ENCODE peak calls at places on chromosomes 11 and 22, in seven cellular contexts. One of them, this sample, is unnamed.

GRCh38 chr11:10351768-10352641 is 47.1 kb downstream of the ADM start:
- DNase-seq in prostate gland: no peak
- DNase-seq in breast epithelium: peak; percentile 20
- DNase-seq in HCT116: no peak
- DNase-seq in GM23338: peak; percentile 99
- DNase-seq in upper lobe of left lung: peak; percentile 40
- DNase-seq in HepG2: peak; percentile 89
- DNase-seq in this sample: peak; percentile 52

GRCh38 chr11:100827934-100828661 is 141.0 kb downstream of the ARHGAP42 start:
- DNase-seq in GM23338: peak; percentile 68
- DNase-seq in prostate gland: no peak
- DNase-seq in HCT116: peak; percentile 48
- DNase-seq in HepG2: peak; percentile 80
- DNase-seq in upper lobe of left lung: no peak
- DNase-seq in breast epithelium: no peak
- DNase-seq in this sample: no peak

GRCh38 chr11:79525257-79525656 is 84.4 kb upstream of the TENM4 start:
- DNase-seq in breast epithelium: no peak
- DNase-seq in GM23338: no peak
- DNase-seq in HepG2: no peak
- DNase-seq in upper lobe of left lung: no peak
- DNase-seq in HCT116: no peak
- DNase-seq in prostate gland: no peak
- DNase-seq in this sample: no peak

GRCh38 chr22:45072322-45072903 is 62.6 kb upstream of the PHF21B start:
- DNase-seq in GM23338: peak; percentile 94
- DNase-seq in prostate gland: peak; percentile 21
- DNase-seq in upper lobe of left lung: no peak
- DNase-seq in breast epithelium: no peak
- DNase-seq in HCT116: peak; percentile 77
- DNase-seq in HepG2: no peak
- DNase-seq in this sample: no peak

GRCh38 chr22:50260801-50261614 is 475 bp downstream of the MAPK12 start:
- DNase-seq in upper lobe of left lung: no peak
- DNase-seq in breast epithelium: no peak
- DNase-seq in prostate gland: no peak
- DNase-seq in HCT116: no peak
- DNase-seq in GM23338: peak; percentile 59
- DNase-seq in HepG2: no peak
- DNase-seq in this sample: no peak

GRCh38 chr22:25774575-25775026 is 32.6 kb downstream of the MYO18B start:
- DNase-seq in HCT116: no peak
- DNase-seq in breast epithelium: no peak
- DNase-seq in upper lobe of left lung: no peak
- DNase-seq in HepG2: no peak
- DNase-seq in prostate gland: no peak
- DNase-seq in GM23338: peak; percentile 82
- DNase-seq in this sample: no peak

GRCh38 chr11:17606206-17607082 is 59.4 kb downstream of the OTOG start:
- DNase-seq in upper lobe of left lung: no peak
- DNase-seq in breast epithelium: no peak
- DNase-seq in HCT116: no peak
- DNase-seq in GM23338: no peak
- DNase-seq in HepG2: no peak
- DNase-seq in prostate gland: no peak
- DNase-seq in this sample: no peak

GRCh38 chr11:1825039-1825740 is 9.6 kb upstream of the SYT8 start:
- DNase-seq in HepG2: peak; percentile 84
- DNase-seq in upper lobe of left lung: peak; percentile 68
- DNase-seq in HCT116: no peak
- DNase-seq in breast epithelium: no peak
- DNase-seq in prostate gland: no peak
- DNase-seq in GM23338: peak; percentile 92
- DNase-seq in this sample: peak; percentile 62

GRCh38 chr11:129457321-129457720 is 81.7 kb downstream of the BARX2 start:
- DNase-seq in GM23338: no peak
- DNase-seq in upper lobe of left lung: peak; percentile 33
- DNase-seq in HepG2: no peak
- DNase-seq in HCT116: no peak
- DNase-seq in prostate gland: peak; percentile 69
- DNase-seq in breast epithelium: no peak
- DNase-seq in this sample: peak; percentile 25

GRCh38 chr11:93655047-93655446 is 6.4 kb upstream of the CEP295 start:
- DNase-seq in HCT116: no peak
- DNase-seq in HepG2: no peak
- DNase-seq in prostate gland: no peak
- DNase-seq in breast epithelium: no peak
- DNase-seq in upper lobe of left lung: peak; percentile 29
- DNase-seq in GM23338: no peak
- DNase-seq in this sample: no peak

GRCh38 chr22:48748860-48749554 is 1078.7 kb downstream of the BRD1 start:
- DNase-seq in breast epithelium: no peak
- DNase-seq in HepG2: no peak
- DNase-seq in GM23338: no peak
- DNase-seq in HCT116: no peak
- DNase-seq in upper lobe of left lung: no peak
- DNase-seq in prostate gland: peak; percentile 2
- DNase-seq in this sample: no peak

GRCh38 chr11:71158936-71159335 is 93.4 kb downstream of the SHANK2 start:
- DNase-seq in upper lobe of left lung: no peak
- DNase-seq in breast epithelium: no peak
- DNase-seq in HepG2: no peak
- DNase-seq in prostate gland: no peak
- DNase-seq in GM23338: no peak
- DNase-seq in HCT116: no peak
- DNase-seq in this sample: no peak

GRCh38 chr11:119093951-119094815 is 7.5 kb downstream of the DPAGT1 start:
- DNase-seq in upper lobe of left lung: peak; percentile 48
- DNase-seq in HCT116: no peak
- DNase-seq in prostate gland: peak; percentile 14
- DNase-seq in breast epithelium: peak; percentile 33
- DNase-seq in HepG2: no peak
- DNase-seq in GM23338: peak; percentile 48
- DNase-seq in this sample: peak; percentile 48

GRCh38 chr11:38060930-38061329 is 1462.9 kb upstream of the RAG2 start:
- DNase-seq in HepG2: no peak
- DNase-seq in prostate gland: no peak
- DNase-seq in upper lobe of left lung: no peak
- DNase-seq in HCT116: no peak
- DNase-seq in breast epithelium: no peak
- DNase-seq in GM23338: no peak
- DNase-seq in this sample: no peak

GRCh38 chr11:68352591-68352990 is 40.2 kb downstream of the LRP5 start:
- DNase-seq in HepG2: no peak
- DNase-seq in prostate gland: no peak
- DNase-seq in GM23338: no peak
- DNase-seq in breast epithelium: no peak
- DNase-seq in HCT116: no peak
- DNase-seq in upper lobe of left lung: no peak
- DNase-seq in this sample: no peak
- H3K4me1 ChIP-seq in HepG2: peaks cover 2% of the 10 kb centered on the region
- H3K4me1 ChIP-seq in prostate gland: peaks cover 9% of the 10 kb centered on the region
- H3K4me1 ChIP-seq in GM23338: peaks cover 3% of the 10 kb centered on the region
- H3K4me1 ChIP-seq in breast epithelium: peaks cover 20% of the 10 kb centered on the region
- H3K4me1 ChIP-seq in HCT116: peaks cover 45% of the 10 kb centered on the region
- H3K4me1 ChIP-seq in upper lobe of left lung: peaks cover 21% of the 10 kb centered on the region
- H3K4me1 ChIP-seq in this sample: peaks cover 21% of the 10 kb centered on the region

GRCh38 chr11:74932169-74932568 is 16.7 kb downstream of the XRRA1 start:
- DNase-seq in GM23338: no peak
- DNase-seq in upper lobe of left lung: no peak
- DNase-seq in prostate gland: no peak
- DNase-seq in HepG2: no peak
- DNase-seq in breast epithelium: no peak
- DNase-seq in HCT116: no peak
- DNase-seq in this sample: no peak
- TF ChIP-seq POLR2AphosphoS5 in GM23338: no peak
- TF ChIP-seq POLR2AphosphoS5 in upper lobe of left lung: no peak
- TF ChIP-seq POLR2AphosphoS5 in prostate gland: no peak
- TF ChIP-seq POLR2AphosphoS5 in HepG2: no peak
- TF ChIP-seq POLR2AphosphoS5 in breast epithelium: no peak
- TF ChIP-seq POLR2AphosphoS5 in HCT116: no peak
- TF ChIP-seq POLR2AphosphoS5 in this sample: no peak

GRCh38 chr22:37240941-37241320 is 3.1 kb downstream of the RAC2 start:
- DNase-seq in HCT116: no peak
- DNase-seq in upper lobe of left lung: no peak
- DNase-seq in GM23338: no peak
- DNase-seq in prostate gland: no peak
- DNase-seq in breast epithelium: no peak
- DNase-seq in HepG2: no peak
- DNase-seq in this sample: no peak
- H3K4me1 ChIP-seq in HCT116: peaks cover 35% of the 10 kb centered on the region
- H3K4me1 ChIP-seq in upper lobe of left lung: peaks cover 12% of the 10 kb centered on the region
- H3K4me1 ChIP-seq in GM23338: peaks cover 7% of the 10 kb centered on the region
- H3K4me1 ChIP-seq in prostate gland: no peaks in the 10 kb centered on the region
- H3K4me1 ChIP-seq in breast epithelium: no peaks in the 10 kb centered on the region
- H3K4me1 ChIP-seq in HepG2: peaks cover 5% of the 10 kb centered on the region
- H3K4me1 ChIP-seq in this sample: peaks cover 3% of the 10 kb centered on the region

GRCh38 chr11:76783294-76783900 is at the start of gene TSKU:
- DNase-seq in HCT116: no peak
- DNase-seq in prostate gland: no peak
- DNase-seq in breast epithelium: no peak
- DNase-seq in GM23338: peak; percentile 82
- DNase-seq in upper lobe of left lung: no peak
- DNase-seq in HepG2: no peak
- DNase-seq in this sample: no peak

GRCh38 chr11:76781046-76781801 is 1.9 kb upstream of the TSKU start:
- DNase-seq in HepG2: peak; percentile 89
- DNase-seq in HCT116: no peak
- DNase-seq in GM23338: no peak
- DNase-seq in upper lobe of left lung: no peak
- DNase-seq in prostate gland: no peak
- DNase-seq in breast epithelium: no peak
- DNase-seq in this sample: peak; percentile 75

GRCh38 chr11:76781861-76782500 is 1.2 kb upstream of the TSKU start:
- DNase-seq in HepG2: peak; percentile 25
- DNase-seq in upper lobe of left lung: no peak
- DNase-seq in HCT116: no peak
- DNase-seq in GM23338: no peak
- DNase-seq in prostate gland: peak; percentile 64
- DNase-seq in breast epithelium: peak; percentile 69
- DNase-seq in this sample: peak; percentile 53

GRCh38 chr11:76783901-76784813 is 1.0 kb downstream of the TSKU start:
- DNase-seq in HepG2: peak; percentile 79
- DNase-seq in HCT116: peak; percentile 55
- DNase-seq in upper lobe of left lung: peak; percentile 45
- DNase-seq in breast epithelium: peak; percentile 50
- DNase-seq in prostate gland: peak; percentile 50
- DNase-seq in GM23338: peak; percentile 94
- DNase-seq in this sample: peak; percentile 45

DNA sequence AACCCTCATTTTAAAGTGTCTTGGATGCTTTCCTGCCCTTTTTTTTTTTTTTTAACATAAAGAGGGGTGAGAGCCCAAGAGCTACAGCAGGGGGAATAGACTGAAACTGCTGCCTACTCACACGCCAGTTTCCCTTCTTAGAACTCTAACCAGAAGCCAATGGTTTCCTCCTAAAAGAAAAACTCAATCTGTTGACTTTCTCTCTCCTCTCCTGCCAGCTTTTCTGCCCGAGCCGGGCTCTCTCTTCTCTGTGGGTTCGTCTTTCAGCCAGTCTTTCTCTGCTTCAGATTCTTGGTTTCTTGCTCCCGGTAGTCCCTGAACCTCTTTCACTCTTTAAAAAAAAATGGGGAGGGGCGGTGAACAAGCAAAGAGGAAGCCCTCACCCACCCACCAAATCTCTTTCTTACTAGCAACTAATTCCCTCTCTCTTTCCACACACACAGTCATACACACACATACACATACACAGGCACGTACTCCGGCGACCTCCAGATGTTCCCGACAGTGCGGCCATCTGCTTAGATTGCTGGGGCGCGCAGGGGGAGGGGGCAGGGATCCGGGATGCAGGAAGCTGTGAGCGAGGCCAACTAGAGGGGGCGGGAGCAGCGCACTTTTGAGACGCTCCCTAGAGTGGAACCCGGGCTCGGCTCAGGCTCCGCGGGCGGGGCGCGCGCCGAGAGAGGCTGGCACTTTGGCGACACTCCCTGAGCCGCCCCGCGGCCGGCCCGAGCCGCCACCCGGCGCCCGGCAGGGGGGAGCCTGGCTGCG is 446 bp upstream of the TSKU start:
- DNase-seq in GM23338: peak; percentile 98
- DNase-seq in breast epithelium: peak; percentile 78
- DNase-seq in HepG2: peak; percentile 82
- DNase-seq in HCT116: peak; percentile 79
- DNase-seq in prostate gland: peak; percentile 83
- DNase-seq in upper lobe of left lung: peak; percentile 64
- DNase-seq in this sample: peak; percentile 92
- TF ChIP-seq POLR2AphosphoS5 in GM23338: peak; percentile 76
- TF ChIP-seq POLR2AphosphoS5 in breast epithelium: peak; percentile 74
- TF ChIP-seq POLR2AphosphoS5 in HepG2: peak; percentile 72
- TF ChIP-seq POLR2AphosphoS5 in HCT116: peak; percentile 79
- TF ChIP-seq POLR2AphosphoS5 in prostate gland: peak; percentile 40
- TF ChIP-seq POLR2AphosphoS5 in upper lobe of left lung: peak; percentile 50
- TF ChIP-seq POLR2AphosphoS5 in this sample: peak; percentile 65

DNA sequence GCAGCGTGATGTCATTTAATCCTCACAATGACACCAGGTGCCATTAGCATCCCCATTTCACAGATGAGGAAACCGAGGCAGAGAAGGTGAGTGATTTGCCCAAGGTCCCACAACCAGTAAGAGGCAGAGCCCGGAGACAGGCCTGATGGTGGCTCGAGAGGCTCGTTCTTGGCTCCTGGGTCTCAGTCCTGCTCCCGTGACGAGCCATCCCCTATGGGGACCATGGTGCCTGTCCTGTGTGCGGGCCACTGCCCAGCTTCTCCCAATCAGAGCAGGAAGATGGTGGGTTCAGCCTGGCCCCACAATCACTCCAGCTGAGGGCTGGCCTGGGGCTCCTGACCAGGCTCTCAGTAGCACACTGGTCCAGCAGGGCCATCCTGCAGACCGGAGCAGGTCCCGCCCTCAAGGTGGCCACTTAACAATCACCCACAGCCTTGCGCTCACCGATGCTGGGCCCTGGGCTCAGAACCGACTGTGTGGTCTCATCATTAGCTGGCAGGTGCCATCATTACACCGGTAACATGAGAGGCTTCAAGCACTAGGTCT is 3.6 kb downstream of the ALDH3B1 start:
- DNase-seq in prostate gland: no peak
- DNase-seq in breast epithelium: no peak
- DNase-seq in HepG2: no peak
- DNase-seq in upper lobe of left lung: peak; percentile 53
- DNase-seq in GM23338: no peak
- DNase-seq in HCT116: no peak
- DNase-seq in this sample: no peak
- H3K4me1 ChIP-seq in prostate gland: no peaks in the 10 kb centered on the region
- H3K4me1 ChIP-seq in breast epithelium: peaks cover 36% of the 10 kb centered on the region
- H3K4me1 ChIP-seq in HepG2: peaks cover 95% of the 10 kb centered on the region
- H3K4me1 ChIP-seq in upper lobe of left lung: peaks cover 31% of the 10 kb centered on the region
- H3K4me1 ChIP-seq in GM23338: peaks cover 12% of the 10 kb centered on the region
- H3K4me1 ChIP-seq in HCT116: peaks cover 99% of the 10 kb centered on the region
- H3K4me1 ChIP-seq in this sample: peaks cover 43% of the 10 kb centered on the region

GRCh38 chr11:35303596-35304392 is 115.6 kb downstream of the SLC1A2 start:
- DNase-seq in GM23338: no peak
- DNase-seq in prostate gland: peak; percentile 68
- DNase-seq in HCT116: no peak
- DNase-seq in upper lobe of left lung: peak; percentile 86
- DNase-seq in breast epithelium: peak; percentile 68
- DNase-seq in HepG2: peak; percentile 52
- DNase-seq in this sample: peak; percentile 50
- TF ChIP-seq POLR2AphosphoS5 in GM23338: no peak
- TF ChIP-seq POLR2AphosphoS5 in prostate gland: peak; percentile 65
- TF ChIP-seq POLR2AphosphoS5 in HCT116: no peak
- TF ChIP-seq POLR2AphosphoS5 in upper lobe of left lung: peak; percentile 86
- TF ChIP-seq POLR2AphosphoS5 in breast epithelium: peak; percentile 70
- TF ChIP-seq POLR2AphosphoS5 in HepG2: no peak
- TF ChIP-seq POLR2AphosphoS5 in this sample: peak; percentile 63

GRCh38 chr11:63871962-63872832 is 33.3 kb downstream of the MARK2 start:
- DNase-seq in upper lobe of left lung: peak; percentile 97
- DNase-seq in HCT116: peak; percentile 60
- DNase-seq in prostate gland: peak; percentile 92
- DNase-seq in HepG2: peak; percentile 96
- DNase-seq in breast epithelium: peak; percentile 92
- DNase-seq in GM23338: peak; percentile 67
- DNase-seq in this sample: peak; percentile 87
- H3K4me1 ChIP-seq in upper lobe of left lung: peaks cover 68% of the 10 kb centered on the region
- H3K4me1 ChIP-seq in HCT116: peaks cover 26% of the 10 kb centered on the region
- H3K4me1 ChIP-seq in prostate gland: peaks cover 44% of the 10 kb centered on the region
- H3K4me1 ChIP-seq in HepG2: peaks cover 26% of the 10 kb centered on the region
- H3K4me1 ChIP-seq in breast epithelium: peaks cover 15% of the 10 kb centered on the region
- H3K4me1 ChIP-seq in GM23338: peaks cover 22% of the 10 kb centered on the region
- H3K4me1 ChIP-seq in this sample: peaks cover 56% of the 10 kb centered on the region